ENCODE peak calls at places on chromosome 15, in six cellular contexts. I, G, B, Q, V and T are unnamed samples.

GRCh38 chr15:39804026-39804425 is 21.4 kb upstream of the FSIP1 start:
- DNase-seq in I (no peak), G (no peak), B (no peak), Q (peak), V (no peak), T (no peak)

GRCh38 chr15:73927003-73927475 is 777 bp downstream of the LOXL1 start:
- DNase-seq in I (peak), G (peak), B (peak), Q (peak), V (no peak), T (peak)

GRCh38 chr15:77037475-77038209 is 33.3 kb downstream of the TSPAN3 start:
- DNase-seq in I (no peak), G (no peak), B (no peak), Q (no peak), V (no peak), T (no peak)

GRCh38 chr15:77527164-77527778 is 105.4 kb downstream of the LINGO1 start:
- DNase-seq in I (peak), G (no peak), B (peak), Q (peak), V (no peak), T (peak)

GRCh38 chr15:29914441-29915053 is 92.3 kb upstream of the TJP1 start:
- DNase-seq in I (no peak), G (no peak), B (no peak), Q (no peak), V (no peak), T (no peak)

GRCh38 chr15:36612063-36612788 is 32.8 kb downstream of the CDIN1 start:
- DNase-seq in I (peak), G (peak), B (no peak), Q (peak), V (no peak), T (no peak)

GRCh38 chr15:38002883-38003477 is 68.5 kb downstream of the TMCO5A start:
- DNase-seq in I (peak), G (peak), B (peak), Q (peak), V (peak), T (peak)

GRCh38 chr15:63353887-63354286 is 27.8 kb downstream of the CA12 start:
- DNase-seq in I (no peak), G (no peak), B (no peak), Q (peak), V (no peak), T (no peak)

GRCh38 chr15:57827021-57827420 is 120.5 kb downstream of the POLR2M start:
- DNase-seq in I (peak), G (no peak), B (no peak), Q (no peak), V (no peak), T (no peak)

GRCh38 chr15:76196949-76197315 is 114.3 kb downstream of the ETFA start:
- DNase-seq in I (no peak), G (no peak), B (no peak), Q (no peak), V (no peak), T (no peak)

GRCh38 chr15:57340673-57341259 is 35.5 kb upstream of the CGNL1 start:
- DNase-seq in I (peak), G (peak), B (peak), Q (peak), V (peak), T (peak)

GRCh38 chr15:73996267-73996666 is 1.8 kb downstream of the PML start:
- DNase-seq in I (no peak), G (no peak), B (no peak), Q (no peak), V (no peak), T (no peak)

GRCh38 chr15:80836991-80837390 is 57.8 kb downstream of the CEMIP start:
- DNase-seq in I (no peak), G (no peak), B (no peak), Q (no peak), V (no peak), T (no peak)

GRCh38 chr15:50880651-50881114 is 27.8 kb upstream of the AP4E1 start:
- DNase-seq in I (peak), G (no peak), B (no peak), Q (no peak), V (peak), T (no peak)

GRCh38 chr15:68352401-68353062 is 75.0 kb downstream of the FEM1B start:
- DNase-seq in I (peak), G (peak), B (no peak), Q (peak), V (peak), T (no peak)

GRCh38 chr15:80492409-80492808 is 88.2 kb downstream of the ARNT2 start:
- DNase-seq in I (no peak), G (no peak), B (no peak), Q (no peak), V (no peak), T (no peak)

GRCh38 chr15:70279096-70279495 is 181.4 kb upstream of the TLE3 start:
- DNase-seq in I (no peak), G (no peak), B (no peak), Q (no peak), V (no peak), T (no peak)

GRCh38 chr15:65856821-65857455 is 12.4 kb upstream of the RAB11A start:
- DNase-seq in I (peak), G (peak), B (peak), Q (peak), V (peak), T (peak)

DNA sequence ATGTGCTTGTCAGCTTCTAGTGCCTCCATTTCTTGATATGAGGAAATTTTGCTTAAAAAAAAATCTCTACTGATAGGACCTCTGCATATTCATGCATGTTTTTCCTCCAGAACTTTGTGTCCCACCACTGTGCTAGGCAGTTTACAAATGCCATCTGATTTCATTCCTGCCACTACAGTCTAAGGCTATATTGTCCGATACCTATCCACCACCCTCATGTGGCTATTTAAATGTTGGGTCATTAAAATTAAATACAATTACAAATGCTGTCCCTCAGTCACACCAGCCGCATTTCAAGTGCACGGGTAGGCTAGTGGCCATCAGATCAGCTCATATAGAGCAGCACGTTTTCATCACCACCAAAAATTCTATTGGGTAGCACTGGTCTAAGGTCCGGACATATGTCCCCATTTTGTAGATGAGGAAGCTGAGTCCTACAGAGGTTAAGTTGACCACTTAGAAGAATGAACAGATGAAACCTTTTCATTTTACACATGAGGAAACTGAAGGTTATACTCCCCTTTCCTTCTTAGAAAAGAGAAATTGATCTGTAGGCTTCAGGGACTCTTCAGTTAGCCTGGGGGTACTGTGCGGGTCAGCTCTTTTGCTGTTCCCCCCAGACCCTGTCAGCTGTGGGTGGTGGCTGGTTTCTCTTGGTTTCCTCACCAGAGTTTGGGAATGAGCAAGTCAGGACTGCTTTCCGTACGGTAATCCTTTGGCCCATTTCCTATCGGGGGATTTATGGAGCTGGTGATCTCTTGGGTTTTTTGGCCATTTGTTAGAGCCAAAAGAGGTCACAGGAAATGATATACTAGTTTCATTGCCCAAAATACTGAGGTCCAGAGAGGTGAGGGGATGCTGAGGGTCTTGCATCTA is 56.6 kb downstream of the SMAD3 start:
- DNase-seq in I (no peak), G (no peak), B (no peak), Q (no peak), V (no peak), T (no peak)
- H2AFZ ChIP-seq in I (no peak), G (no peak), B (no peak), Q (no peak), V (no peak), T (no peak)

DNA sequence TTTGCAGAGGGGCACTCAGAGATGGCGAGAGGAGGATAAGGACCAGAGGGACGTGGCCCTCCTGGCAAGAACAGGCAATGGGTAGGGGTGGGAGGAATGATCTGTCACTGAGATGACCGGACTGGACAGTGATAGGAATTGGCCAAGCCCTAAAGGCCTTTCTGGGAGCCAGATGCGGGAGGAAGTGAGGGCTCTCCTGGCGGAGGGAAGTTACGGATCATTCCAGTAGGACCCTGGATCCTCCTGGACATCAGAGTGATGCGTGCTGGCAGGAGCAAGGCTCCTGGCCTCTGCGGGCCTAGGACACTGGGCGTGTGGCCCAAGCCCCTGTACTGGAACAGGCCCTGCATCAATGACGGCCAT is 23.4 kb downstream of the KIF7 start:
- DNase-seq in I (no peak), G (no peak), B (no peak), Q (no peak), V (no peak), T (no peak)
- TF ChIP-seq CTCF in I (no peak), G (no peak), B (no peak), Q (no peak), V (no peak), T (no peak)

GRCh38 chr15:31227235-31227634 is 99.4 kb upstream of the KLF13 start:
- DNase-seq in I (no peak), G (no peak), B (no peak), Q (no peak), V (no peak), T (no peak)

GRCh38 chr15:31225356-31225955 is 101.2 kb upstream of the KLF13 start:
- DNase-seq in I (no peak), G (no peak), B (no peak), Q (no peak), V (no peak), T (no peak)

GRCh38 chr15:31226011-31226410 is 100.6 kb upstream of the KLF13 start:
- DNase-seq in I (no peak), G (no peak), B (no peak), Q (no peak), V (peak), T (no peak)

GRCh38 chr15:31228980-31229826 is 97.4 kb upstream of the KLF13 start:
- DNase-seq in I (no peak), G (no peak), B (peak), Q (peak), V (peak), T (peak)

DNA sequence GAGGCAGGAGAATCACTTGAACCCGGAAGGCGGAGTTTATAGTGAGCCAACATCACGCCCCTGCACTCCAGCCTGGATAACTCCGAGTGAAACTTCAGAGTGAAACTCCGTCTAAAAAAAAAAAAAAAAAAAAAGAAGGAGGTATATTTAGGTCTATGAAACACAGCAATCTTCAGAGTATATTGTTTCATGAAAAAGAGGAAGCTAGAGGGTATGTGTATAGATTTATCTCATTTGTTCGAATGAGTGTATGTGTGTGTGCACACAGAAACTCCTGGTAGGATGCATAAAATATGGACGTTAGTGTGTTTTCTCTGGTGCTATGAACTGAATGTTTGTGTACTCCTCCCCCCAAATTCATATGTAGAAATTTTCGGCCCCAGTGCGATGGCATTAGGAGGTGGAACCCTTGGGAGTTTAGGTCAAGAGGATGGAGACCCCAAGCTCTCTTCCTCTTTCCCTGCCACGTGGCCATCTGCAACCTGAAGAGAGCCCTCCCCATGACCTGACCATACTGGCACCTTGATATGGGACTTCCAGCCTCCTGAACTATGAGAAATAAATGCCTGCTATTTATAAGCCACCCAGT is 98.6 kb upstream of the KLF13 start:
- DNase-seq in I (no peak), G (no peak), B (no peak), Q (no peak), V (peak), T (no peak)
- TF ChIP-seq EZH2phosphoT487 in I (no peak), G (no peak), B (no peak), Q (no peak), V (no peak), T (no peak)

DNA sequence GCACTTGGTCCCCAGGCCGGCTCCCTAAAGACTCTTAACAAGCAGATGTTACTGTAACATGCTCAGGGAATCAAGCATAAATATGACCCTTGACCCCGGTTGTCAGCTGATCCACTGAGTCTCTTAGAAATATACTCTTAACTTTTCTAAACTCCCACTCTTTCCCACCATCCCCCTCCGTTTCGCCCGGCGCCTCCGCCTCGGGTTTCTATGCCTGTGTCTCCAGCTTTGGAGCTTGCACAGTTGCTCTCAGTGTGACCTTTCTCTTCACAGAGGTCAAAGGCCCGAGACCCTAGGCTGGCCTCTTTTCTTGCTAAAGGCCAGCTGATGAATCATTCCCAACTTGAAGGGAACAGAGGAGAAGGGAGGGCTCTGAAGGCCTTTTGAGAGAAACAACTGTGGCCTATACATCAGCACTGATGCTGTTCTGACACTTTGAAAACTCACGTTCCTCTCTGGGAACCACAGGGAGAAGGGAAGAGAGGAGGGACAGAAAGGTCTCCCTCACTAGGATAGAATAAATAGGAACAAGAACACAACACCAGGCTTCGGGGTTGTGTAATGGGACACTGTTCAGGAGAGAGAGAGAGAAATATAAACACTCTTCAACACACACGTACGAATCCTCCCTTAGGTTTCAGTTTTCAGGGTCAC is 484.5 kb upstream of the NR2F2 start:
- DNase-seq in I (no peak), G (no peak), B (no peak), Q (no peak), V (no peak), T (peak)
- H2AFZ ChIP-seq in I (no peak), G (no peak), B (peak), Q (peak), V (no peak), T (no peak)

DNA sequence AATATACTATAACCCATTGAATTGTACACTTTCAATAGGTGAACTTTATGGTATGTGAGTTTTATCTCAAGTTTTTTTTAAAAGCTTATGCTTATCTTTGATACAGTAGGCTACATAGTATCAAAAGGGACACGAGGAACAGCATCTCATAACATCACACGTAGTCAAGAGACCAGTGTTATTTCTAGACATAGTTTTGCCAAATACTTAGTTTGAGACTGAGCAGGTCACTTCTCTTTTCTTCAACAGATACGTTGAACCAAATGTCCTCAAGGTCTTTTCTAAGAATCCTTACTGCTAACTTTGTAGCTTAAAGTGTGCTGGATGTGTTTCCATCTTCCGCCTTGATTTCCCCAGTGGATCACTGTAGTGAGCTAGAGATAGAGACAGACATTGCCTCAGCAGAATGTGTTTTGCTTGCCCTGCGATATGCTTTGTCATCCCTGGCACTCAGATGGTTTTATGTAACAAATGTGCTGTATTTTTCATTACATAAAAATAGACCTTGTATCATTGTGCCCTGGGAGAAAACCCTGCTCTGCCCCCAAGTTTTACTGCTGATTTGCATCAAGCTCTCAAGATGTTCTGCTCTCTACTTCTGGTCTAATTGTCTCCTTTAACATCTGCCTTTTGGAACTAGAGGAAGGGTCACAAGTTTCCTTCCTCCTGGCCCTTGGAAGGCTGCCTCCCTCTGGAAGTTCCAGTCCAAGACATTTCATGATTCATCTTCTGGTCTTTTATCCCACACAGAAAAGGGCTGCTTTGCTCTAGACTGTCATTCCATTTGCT is 426.4 kb upstream of the RGMA start:
- DNase-seq in I (no peak), G (no peak), B (no peak), Q (no peak), V (no peak), T (no peak)
- TF ChIP-seq CTCF in I (no peak), G (no peak), B (peak), Q (no peak), V (no peak), T (no peak)

DNA sequence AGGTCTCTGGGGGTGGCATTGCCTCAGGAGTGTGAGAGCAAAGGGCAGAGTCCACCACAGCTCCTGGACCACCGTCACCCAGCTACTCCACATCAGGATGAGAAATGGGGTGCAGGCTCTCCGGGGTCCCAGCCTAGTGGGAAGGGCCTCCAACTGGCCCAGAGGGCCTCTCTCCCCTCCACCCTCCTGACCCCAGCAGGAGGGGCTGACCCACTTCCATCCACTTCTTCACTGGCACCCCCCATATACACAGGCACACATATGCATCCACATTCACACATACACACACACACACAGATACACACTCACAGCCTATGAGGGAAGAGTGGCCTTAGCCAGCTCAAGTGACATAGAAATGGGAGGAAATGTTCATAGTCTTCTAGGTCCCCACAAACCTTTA is 286.0 kb downstream of the OCA2 start:
- DNase-seq in I (no peak), G (no peak), B (no peak), Q (no peak), V (no peak), T (no peak)
- TF ChIP-seq EZH2phosphoT487 in I (no peak), G (no peak), B (no peak), Q (no peak), V (no peak), T (no peak)

DNA sequence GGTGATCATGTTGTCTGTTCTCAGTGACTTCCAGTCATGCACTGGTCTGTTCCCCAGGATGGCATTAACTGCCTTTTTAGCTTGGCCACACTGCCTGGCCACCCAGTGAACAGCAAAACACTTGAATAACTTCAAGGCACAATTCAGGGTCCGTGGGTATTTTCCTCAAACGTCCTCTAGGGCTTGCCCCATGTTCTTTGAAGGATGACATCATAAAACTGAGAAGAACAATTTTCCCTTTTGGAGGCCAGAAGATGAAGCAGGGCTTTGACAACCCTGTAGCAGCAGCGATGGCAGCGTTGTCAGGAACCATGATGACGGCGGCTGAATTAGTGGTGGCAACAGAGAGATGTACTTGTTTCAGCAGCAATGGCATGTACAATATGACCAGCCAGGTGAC is 465.9 kb upstream of the ONECUT1 start:
- DNase-seq in I (no peak), G (no peak), B (peak), Q (no peak), V (no peak), T (no peak)
- H2AFZ ChIP-seq in I (no peak), G (no peak), B (no peak), Q (no peak), V (no peak), T (no peak)

DNA sequence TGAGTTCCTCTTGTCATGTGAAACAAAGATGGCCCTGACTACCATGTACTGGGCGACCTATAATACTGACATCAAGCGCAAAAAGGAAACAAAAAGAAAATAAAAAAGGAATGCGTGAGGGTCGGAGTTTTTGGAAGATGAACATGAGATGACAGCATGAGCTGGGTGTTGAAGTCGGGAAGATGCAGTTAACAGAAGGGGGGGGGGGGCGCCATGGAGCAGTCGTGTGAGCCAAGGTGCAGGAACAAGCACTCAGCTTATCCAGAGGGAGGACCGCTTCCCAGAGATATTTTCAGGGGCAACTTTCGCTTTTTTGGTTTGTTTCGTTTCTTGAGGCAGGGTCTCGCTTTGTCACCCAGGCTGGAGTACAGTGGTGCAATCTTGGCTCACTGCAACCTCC is 110.2 kb downstream of the RORA start:
- DNase-seq in I (no peak), G (no peak), B (peak), Q (no peak), V (no peak), T (peak)
- TF ChIP-seq CTCF in I (peak), G (no peak), B (peak), Q (no peak), V (peak), T (peak)